ENCODE peak calls at places on chromosomes 16 and 17, in six cellular contexts. U, A, Z, G, J and X are unnamed samples.

GRCh38 chr17:69717819-69718218 is 303.3 kb downstream of the MAP2K6 start:
- DNase-seq in U (no peak), A (no peak), Z (no peak), G (no peak), J (no peak), X (no peak)

GRCh38 chr16:50534091-50534490 is 14.1 kb upstream of the NKD1 start:
- DNase-seq in U (no peak), A (no peak), Z (no peak), G (no peak), J (no peak), X (no peak)

GRCh38 chr16:84647830-84648594 is at the start of gene KLHL36:
- DNase-seq in U (no peak), A (peak), Z (no peak), G (no peak), J (peak), X (no peak)

GRCh38 chr17:17723354-17724261 is 42.4 kb downstream of the RAI1 start:
- DNase-seq in U (peak), A (no peak), Z (no peak), G (no peak), J (no peak), X (no peak)

GRCh38 chr17:2797632-2798031 is 1.4 kb downstream of the RAP1GAP2 start:
- DNase-seq in U (no peak), A (peak), Z (no peak), G (no peak), J (no peak), X (no peak)

GRCh38 chr16:62832214-62832613 is 796.0 kb upstream of the CDH8 start:
- DNase-seq in U (no peak), A (no peak), Z (no peak), G (no peak), J (no peak), X (no peak)

GRCh38 chr17:63276376-63276775 is 169.7 kb downstream of the CYB561 start:
- DNase-seq in U (no peak), A (no peak), Z (no peak), G (no peak), J (no peak), X (no peak)

GRCh38 chr16:49492896-49493620 is 119.5 kb downstream of the C16orf78 start:
- DNase-seq in U (no peak), A (no peak), Z (no peak), G (no peak), J (no peak), X (no peak)

GRCh38 chr17:30290077-30290476 is 1.7 kb downstream of the BLMH start:
- DNase-seq in U (no peak), A (no peak), Z (no peak), G (no peak), J (no peak), X (no peak)

GRCh38 chr16:50297301-50298074 is 31.1 kb downstream of the ADCY7 start:
- DNase-seq in U (no peak), A (no peak), Z (no peak), G (no peak), J (peak), X (no peak)

GRCh38 chr16:30603945-30604315 is 6.3 kb downstream of the ZNF689 start:
- DNase-seq in U (no peak), A (no peak), Z (no peak), G (no peak), J (no peak), X (no peak)

GRCh38 chr16:74500907-74501306 is 79.6 kb upstream of the CLEC18B start:
- DNase-seq in U (no peak), A (no peak), Z (no peak), G (no peak), J (no peak), X (no peak)

GRCh38 chr16:4679156-4679853 is 14.1 kb upstream of the NUDT16L1 start:
- DNase-seq in U (no peak), A (peak), Z (peak), G (no peak), J (peak), X (no peak)

GRCh38 chr17:17792551-17793377 is 44.0 kb downstream of the SREBF1 start:
- DNase-seq in U (peak), A (peak), Z (no peak), G (no peak), J (peak), X (peak)

GRCh38 chr16:50532576-50532975 is 15.6 kb upstream of the NKD1 start:
- DNase-seq in U (no peak), A (no peak), Z (no peak), G (no peak), J (no peak), X (no peak)

GRCh38 chr16:64269756-64270155 is 852.1 kb downstream of the CDH11 start:
- DNase-seq in U (no peak), A (no peak), Z (no peak), G (no peak), J (no peak), X (no peak)

GRCh38 chr16:75064403-75065148 is 52.0 kb downstream of the LDHD start:
- DNase-seq in U (no peak), A (peak), Z (no peak), G (no peak), J (no peak), X (no peak)

GRCh38 chr16:17149904-17150483 is 320.8 kb downstream of the XYLT1 start:
- DNase-seq in U (no peak), A (no peak), Z (no peak), G (no peak), J (no peak), X (no peak)

GRCh38 chr16:51755039-51755501 is 604.0 kb upstream of the SALL1 start:
- DNase-seq in U (no peak), A (no peak), Z (no peak), G (peak), J (no peak), X (no peak)

GRCh38 chr17:65697661-65698060 is 136.2 kb upstream of the AXIN2 start:
- DNase-seq in U (no peak), A (no peak), Z (no peak), G (no peak), J (no peak), X (no peak)